ENCODE peak calls at places on chromosomes 13 and 19, in eight cellular contexts. One of them, this sample, is unnamed.

GRCh38 chr19:1172353-1173159 is 1.5 kb downstream of the SBNO2 start:
- DNase-seq in naive thymus-derived CD8-positive, alpha-beta T cell: no peak
- DNase-seq in activated effector memory CD4-positive, alpha-beta T cell treated with anti-CD3 and anti-CD28 coated beads, Interleukin-2, amount 50 U/mL, for 16 hours: no peak
- DNase-seq in activated CD8-positive, alpha-beta memory T cell treated with anti-CD3 and anti-CD28 coated beads for 4 hours: no peak
- DNase-seq in fibroblast of lung: peak; percentile 63
- DNase-seq in foreskin fibroblast: peak; percentile 81
- DNase-seq in small intestine: peak; percentile 68
- DNase-seq in IMR-90: peak; percentile 48
- DNase-seq in this sample: no peak

GRCh38 chr19:28021316-28022185 is 1191.4 kb downstream of the UQCRFS1 start:
- DNase-seq in naive thymus-derived CD8-positive, alpha-beta T cell: no peak
- DNase-seq in activated effector memory CD4-positive, alpha-beta T cell treated with anti-CD3 and anti-CD28 coated beads, Interleukin-2, amount 50 U/mL, for 16 hours: no peak
- DNase-seq in activated CD8-positive, alpha-beta memory T cell treated with anti-CD3 and anti-CD28 coated beads for 4 hours: no peak
- DNase-seq in fibroblast of lung: no peak
- DNase-seq in foreskin fibroblast: no peak
- DNase-seq in small intestine: no peak
- DNase-seq in IMR-90: no peak
- DNase-seq in this sample: no peak

GRCh38 chr13:26061947-26062346 is 10.1 kb upstream of the SHISA2 start:
- DNase-seq in naive thymus-derived CD8-positive, alpha-beta T cell: no peak
- DNase-seq in activated effector memory CD4-positive, alpha-beta T cell treated with anti-CD3 and anti-CD28 coated beads, Interleukin-2, amount 50 U/mL, for 16 hours: no peak
- DNase-seq in activated CD8-positive, alpha-beta memory T cell treated with anti-CD3 and anti-CD28 coated beads for 4 hours: no peak
- DNase-seq in fibroblast of lung: peak; percentile 93
- DNase-seq in foreskin fibroblast: peak; percentile 26
- DNase-seq in small intestine: peak; percentile 2
- DNase-seq in IMR-90: peak; percentile 61
- DNase-seq in this sample: peak; percentile 91

GRCh38 chr13:26424181-26424580 is 133.3 kb upstream of the WASF3 start:
- DNase-seq in naive thymus-derived CD8-positive, alpha-beta T cell: no peak
- DNase-seq in activated effector memory CD4-positive, alpha-beta T cell treated with anti-CD3 and anti-CD28 coated beads, Interleukin-2, amount 50 U/mL, for 16 hours: no peak
- DNase-seq in activated CD8-positive, alpha-beta memory T cell treated with anti-CD3 and anti-CD28 coated beads for 4 hours: no peak
- DNase-seq in fibroblast of lung: no peak
- DNase-seq in foreskin fibroblast: no peak
- DNase-seq in small intestine: no peak
- DNase-seq in IMR-90: no peak
- DNase-seq in this sample: no peak

GRCh38 chr13:85031771-85032170 is 767.4 kb downstream of the SLITRK6 start:
- DNase-seq in naive thymus-derived CD8-positive, alpha-beta T cell: no peak
- DNase-seq in activated effector memory CD4-positive, alpha-beta T cell treated with anti-CD3 and anti-CD28 coated beads, Interleukin-2, amount 50 U/mL, for 16 hours: no peak
- DNase-seq in activated CD8-positive, alpha-beta memory T cell treated with anti-CD3 and anti-CD28 coated beads for 4 hours: no peak
- DNase-seq in fibroblast of lung: no peak
- DNase-seq in foreskin fibroblast: no peak
- DNase-seq in small intestine: no peak
- DNase-seq in IMR-90: no peak
- DNase-seq in this sample: no peak

GRCh38 chr13:98510156-98510509 is 66.8 kb downstream of the STK24 start:
- DNase-seq in naive thymus-derived CD8-positive, alpha-beta T cell: no peak
- DNase-seq in activated effector memory CD4-positive, alpha-beta T cell treated with anti-CD3 and anti-CD28 coated beads, Interleukin-2, amount 50 U/mL, for 16 hours: no peak
- DNase-seq in activated CD8-positive, alpha-beta memory T cell treated with anti-CD3 and anti-CD28 coated beads for 4 hours: no peak
- DNase-seq in fibroblast of lung: no peak
- DNase-seq in foreskin fibroblast: no peak
- DNase-seq in small intestine: no peak
- DNase-seq in IMR-90: no peak
- DNase-seq in this sample: no peak

GRCh38 chr13:53672005-53672404 is 643.4 kb downstream of the OLFM4 start:
- DNase-seq in naive thymus-derived CD8-positive, alpha-beta T cell: no peak
- DNase-seq in activated effector memory CD4-positive, alpha-beta T cell treated with anti-CD3 and anti-CD28 coated beads, Interleukin-2, amount 50 U/mL, for 16 hours: no peak
- DNase-seq in activated CD8-positive, alpha-beta memory T cell treated with anti-CD3 and anti-CD28 coated beads for 4 hours: no peak
- DNase-seq in fibroblast of lung: no peak
- DNase-seq in foreskin fibroblast: no peak
- DNase-seq in small intestine: no peak
- DNase-seq in IMR-90: no peak
- DNase-seq in this sample: no peak

GRCh38 chr13:43663474-43664090 is 123.2 kb downstream of the ENOX1 start:
- DNase-seq in naive thymus-derived CD8-positive, alpha-beta T cell: no peak
- DNase-seq in activated effector memory CD4-positive, alpha-beta T cell treated with anti-CD3 and anti-CD28 coated beads, Interleukin-2, amount 50 U/mL, for 16 hours: no peak
- DNase-seq in activated CD8-positive, alpha-beta memory T cell treated with anti-CD3 and anti-CD28 coated beads for 4 hours: no peak
- DNase-seq in fibroblast of lung: peak; percentile 57
- DNase-seq in foreskin fibroblast: peak; percentile 56
- DNase-seq in small intestine: no peak
- DNase-seq in IMR-90: peak; percentile 73
- DNase-seq in this sample: no peak

GRCh38 chr19:56141416-56141992 is 417 bp downstream of the ZNF444 start:
- DNase-seq in naive thymus-derived CD8-positive, alpha-beta T cell: peak; percentile 46
- DNase-seq in activated effector memory CD4-positive, alpha-beta T cell treated with anti-CD3 and anti-CD28 coated beads, Interleukin-2, amount 50 U/mL, for 16 hours: peak; percentile 70
- DNase-seq in activated CD8-positive, alpha-beta memory T cell treated with anti-CD3 and anti-CD28 coated beads for 4 hours: no peak
- DNase-seq in fibroblast of lung: no peak
- DNase-seq in foreskin fibroblast: peak; percentile 30
- DNase-seq in small intestine: peak; percentile 19
- DNase-seq in IMR-90: no peak
- DNase-seq in this sample: no peak

GRCh38 chr13:39407138-39407537 is 195.9 kb downstream of the LHFPL6 start:
- DNase-seq in naive thymus-derived CD8-positive, alpha-beta T cell: no peak
- DNase-seq in activated effector memory CD4-positive, alpha-beta T cell treated with anti-CD3 and anti-CD28 coated beads, Interleukin-2, amount 50 U/mL, for 16 hours: no peak
- DNase-seq in activated CD8-positive, alpha-beta memory T cell treated with anti-CD3 and anti-CD28 coated beads for 4 hours: no peak
- DNase-seq in fibroblast of lung: no peak
- DNase-seq in foreskin fibroblast: no peak
- DNase-seq in small intestine: no peak
- DNase-seq in IMR-90: no peak
- DNase-seq in this sample: no peak

GRCh38 chr19:13056052-13056660 is 46.5 kb downstream of the LYL1 start:
- DNase-seq in naive thymus-derived CD8-positive, alpha-beta T cell: no peak
- DNase-seq in activated effector memory CD4-positive, alpha-beta T cell treated with anti-CD3 and anti-CD28 coated beads, Interleukin-2, amount 50 U/mL, for 16 hours: no peak
- DNase-seq in activated CD8-positive, alpha-beta memory T cell treated with anti-CD3 and anti-CD28 coated beads for 4 hours: no peak
- DNase-seq in fibroblast of lung: peak; percentile 92
- DNase-seq in foreskin fibroblast: peak; percentile 91
- DNase-seq in small intestine: peak; percentile 67
- DNase-seq in IMR-90: peak; percentile 71
- DNase-seq in this sample: no peak

GRCh38 chr19:441213-441823 is 19.5 kb downstream of the SHC2 start:
- DNase-seq in naive thymus-derived CD8-positive, alpha-beta T cell: no peak
- DNase-seq in activated effector memory CD4-positive, alpha-beta T cell treated with anti-CD3 and anti-CD28 coated beads, Interleukin-2, amount 50 U/mL, for 16 hours: no peak
- DNase-seq in activated CD8-positive, alpha-beta memory T cell treated with anti-CD3 and anti-CD28 coated beads for 4 hours: no peak
- DNase-seq in fibroblast of lung: no peak
- DNase-seq in foreskin fibroblast: no peak
- DNase-seq in small intestine: no peak
- DNase-seq in IMR-90: no peak
- DNase-seq in this sample: no peak

GRCh38 chr19:35195822-35196221 is 32.7 kb downstream of the FAM187B start:
- DNase-seq in naive thymus-derived CD8-positive, alpha-beta T cell: no peak
- DNase-seq in activated effector memory CD4-positive, alpha-beta T cell treated with anti-CD3 and anti-CD28 coated beads, Interleukin-2, amount 50 U/mL, for 16 hours: no peak
- DNase-seq in activated CD8-positive, alpha-beta memory T cell treated with anti-CD3 and anti-CD28 coated beads for 4 hours: no peak
- DNase-seq in fibroblast of lung: no peak
- DNase-seq in foreskin fibroblast: peak; percentile 75
- DNase-seq in small intestine: no peak
- DNase-seq in IMR-90: no peak
- DNase-seq in this sample: no peak

GRCh38 chr19:30906871-30907270 is 442.4 kb downstream of the TSHZ3 start:
- DNase-seq in naive thymus-derived CD8-positive, alpha-beta T cell: no peak
- DNase-seq in activated effector memory CD4-positive, alpha-beta T cell treated with anti-CD3 and anti-CD28 coated beads, Interleukin-2, amount 50 U/mL, for 16 hours: no peak
- DNase-seq in activated CD8-positive, alpha-beta memory T cell treated with anti-CD3 and anti-CD28 coated beads for 4 hours: no peak
- DNase-seq in fibroblast of lung: no peak
- DNase-seq in foreskin fibroblast: no peak
- DNase-seq in small intestine: no peak
- DNase-seq in IMR-90: no peak
- DNase-seq in this sample: no peak

GRCh38 chr19:18701250-18701608 is 17.7 kb downstream of the CRTC1 start:
- DNase-seq in naive thymus-derived CD8-positive, alpha-beta T cell: no peak
- DNase-seq in activated effector memory CD4-positive, alpha-beta T cell treated with anti-CD3 and anti-CD28 coated beads, Interleukin-2, amount 50 U/mL, for 16 hours: no peak
- DNase-seq in activated CD8-positive, alpha-beta memory T cell treated with anti-CD3 and anti-CD28 coated beads for 4 hours: no peak
- DNase-seq in fibroblast of lung: no peak
- DNase-seq in foreskin fibroblast: no peak
- DNase-seq in small intestine: peak; percentile 12
- DNase-seq in IMR-90: no peak
- DNase-seq in this sample: no peak

GRCh38 chr19:4391701-4392543 is 8.4 kb downstream of the SH3GL1 start:
- DNase-seq in naive thymus-derived CD8-positive, alpha-beta T cell: no peak
- DNase-seq in activated effector memory CD4-positive, alpha-beta T cell treated with anti-CD3 and anti-CD28 coated beads, Interleukin-2, amount 50 U/mL, for 16 hours: no peak
- DNase-seq in activated CD8-positive, alpha-beta memory T cell treated with anti-CD3 and anti-CD28 coated beads for 4 hours: no peak
- DNase-seq in fibroblast of lung: peak; percentile 89
- DNase-seq in foreskin fibroblast: peak; percentile 90
- DNase-seq in small intestine: peak; percentile 57
- DNase-seq in IMR-90: peak; percentile 91
- DNase-seq in this sample: no peak

GRCh38 chr13:56424246-56424645 is 716.5 kb upstream of the PRR20A start:
- DNase-seq in naive thymus-derived CD8-positive, alpha-beta T cell: no peak
- DNase-seq in activated effector memory CD4-positive, alpha-beta T cell treated with anti-CD3 and anti-CD28 coated beads, Interleukin-2, amount 50 U/mL, for 16 hours: no peak
- DNase-seq in activated CD8-positive, alpha-beta memory T cell treated with anti-CD3 and anti-CD28 coated beads for 4 hours: no peak
- DNase-seq in fibroblast of lung: no peak
- DNase-seq in foreskin fibroblast: no peak
- DNase-seq in small intestine: no peak
- DNase-seq in IMR-90: no peak
- DNase-seq in this sample: no peak

GRCh38 chr19:6811378-6811777 is 38.9 kb downstream of the VAV1 start:
- DNase-seq in naive thymus-derived CD8-positive, alpha-beta T cell: no peak
- DNase-seq in activated effector memory CD4-positive, alpha-beta T cell treated with anti-CD3 and anti-CD28 coated beads, Interleukin-2, amount 50 U/mL, for 16 hours: no peak
- DNase-seq in activated CD8-positive, alpha-beta memory T cell treated with anti-CD3 and anti-CD28 coated beads for 4 hours: no peak
- DNase-seq in fibroblast of lung: no peak
- DNase-seq in foreskin fibroblast: no peak
- DNase-seq in small intestine: no peak
- DNase-seq in IMR-90: no peak
- DNase-seq in this sample: no peak

GRCh38 chr13:113820813-113821651 is 42.8 kb downstream of the GAS6 start:
- DNase-seq in naive thymus-derived CD8-positive, alpha-beta T cell: no peak
- DNase-seq in activated effector memory CD4-positive, alpha-beta T cell treated with anti-CD3 and anti-CD28 coated beads, Interleukin-2, amount 50 U/mL, for 16 hours: no peak
- DNase-seq in activated CD8-positive, alpha-beta memory T cell treated with anti-CD3 and anti-CD28 coated beads for 4 hours: no peak
- DNase-seq in fibroblast of lung: peak; percentile 99
- DNase-seq in foreskin fibroblast: peak; percentile 99
- DNase-seq in small intestine: no peak
- DNase-seq in IMR-90: peak; percentile 99
- DNase-seq in this sample: peak; percentile 92

GRCh38 chr19:12648088-12648487 is 18.5 kb downstream of the MAN2B1 start:
- DNase-seq in naive thymus-derived CD8-positive, alpha-beta T cell: no peak
- DNase-seq in activated effector memory CD4-positive, alpha-beta T cell treated with anti-CD3 and anti-CD28 coated beads, Interleukin-2, amount 50 U/mL, for 16 hours: no peak
- DNase-seq in activated CD8-positive, alpha-beta memory T cell treated with anti-CD3 and anti-CD28 coated beads for 4 hours: no peak
- DNase-seq in fibroblast of lung: no peak
- DNase-seq in foreskin fibroblast: peak; percentile 39
- DNase-seq in small intestine: no peak
- DNase-seq in IMR-90: no peak
- DNase-seq in this sample: no peak